ENCODE peak calls at places on chromosomes 16 and 17, in four cellular contexts. One of them, this sample, is unnamed.
A peak's percentile ranks its signal among the peaks of the same experiment; 100 is the strongest.

GRCh38 chr17:32518856-32519768 is 32.3 kb downstream of the CDK5R1 start:
- DNase-seq in uterus: no peak
- DNase-seq in BE2C: peak; percentile 64
- DNase-seq in transverse colon: peak; percentile 49
- DNase-seq in this sample: no peak

GRCh38 chr17:77129568-77130301 is 11.0 kb upstream of the SEC14L1 start:
- DNase-seq in transverse colon: no peak
- DNase-seq in uterus: no peak
- DNase-seq in BE2C: no peak
- DNase-seq in this sample: no peak

GRCh38 chr16:73713817-73714495 is 582.7 kb upstream of the PSMD7 start:
- DNase-seq in transverse colon: peak; percentile 23
- DNase-seq in BE2C: peak; percentile 64
- DNase-seq in uterus: no peak
- DNase-seq in this sample: no peak

GRCh38 chr17:50640701-50641338 is 6.1 kb downstream of the ABCC3 start:
- DNase-seq in BE2C: peak; percentile 39
- DNase-seq in uterus: no peak
- DNase-seq in transverse colon: no peak
- DNase-seq in this sample: no peak

GRCh38 chr17:68329331-68329730 is 38.0 kb downstream of the ARSG start:
- DNase-seq in transverse colon: no peak
- DNase-seq in BE2C: no peak
- DNase-seq in uterus: no peak
- DNase-seq in this sample: no peak

GRCh38 chr16:88825146-88825545 is 13.4 kb upstream of the APRT start:
- DNase-seq in uterus: no peak
- DNase-seq in transverse colon: no peak
- DNase-seq in BE2C: no peak
- DNase-seq in this sample: no peak

GRCh38 chr17:13306310-13306962 is 288.6 kb upstream of the ELAC2 start:
- DNase-seq in BE2C: peak; percentile 58
- DNase-seq in transverse colon: no peak
- DNase-seq in uterus: no peak
- DNase-seq in this sample: peak; percentile 41

GRCh38 chr17:43359469-43360105 is 39.2 kb upstream of the ARL4D start:
- DNase-seq in uterus: no peak
- DNase-seq in transverse colon: peak; percentile 21
- DNase-seq in BE2C: no peak
- DNase-seq in this sample: no peak

GRCh38 chr17:410674-411401 is 58.2 kb upstream of the RPH3AL start:
- DNase-seq in transverse colon: peak; percentile 30
- DNase-seq in BE2C: peak; percentile 18
- DNase-seq in uterus: peak; percentile 27
- DNase-seq in this sample: no peak

GRCh38 chr16:87331241-87331801 is 14.1 kb upstream of the C16orf95 start:
- DNase-seq in uterus: no peak
- DNase-seq in transverse colon: no peak
- DNase-seq in BE2C: no peak
- DNase-seq in this sample: no peak

GRCh38 chr16:87086575-87086974 is 230.6 kb downstream of the C16orf95 start:
- DNase-seq in uterus: no peak
- DNase-seq in BE2C: no peak
- DNase-seq in transverse colon: no peak
- DNase-seq in this sample: no peak

GRCh38 chr16:68272501-68273209 is 8.3 kb downstream of the SLC7A6 start:
- DNase-seq in uterus: no peak
- DNase-seq in transverse colon: peak; percentile 55
- DNase-seq in BE2C: no peak
- DNase-seq in this sample: no peak

GRCh38 chr17:73427198-73427597 is 115.4 kb upstream of the CDC42EP4 start:
- DNase-seq in uterus: no peak
- DNase-seq in transverse colon: no peak
- DNase-seq in BE2C: no peak
- DNase-seq in this sample: no peak

GRCh38 chr17:59328534-59329095 is 2.8 kb upstream of the YPEL2 start:
- DNase-seq in uterus: no peak
- DNase-seq in BE2C: no peak
- DNase-seq in transverse colon: no peak
- DNase-seq in this sample: no peak

GRCh38 chr16:89319883-89320716 is 102.6 kb downstream of the ZNF778 start:
- DNase-seq in uterus: no peak
- DNase-seq in transverse colon: peak; percentile 38
- DNase-seq in BE2C: peak; percentile 75
- DNase-seq in this sample: peak; percentile 69

GRCh38 chr16:81548901-81549546 is 104.4 kb downstream of the CMIP start:
- DNase-seq in BE2C: no peak
- DNase-seq in uterus: no peak
- DNase-seq in transverse colon: peak; percentile 55
- DNase-seq in this sample: no peak

GRCh38 chr16:72094266-72094610 is 591 bp downstream of the DHX38 start:
- DNase-seq in uterus: no peak
- DNase-seq in transverse colon: no peak
- DNase-seq in BE2C: no peak
- DNase-seq in this sample: no peak

GRCh38 chr17:30429155-30429554 is 48.1 kb upstream of the GOSR1 start:
- DNase-seq in transverse colon: no peak
- DNase-seq in uterus: no peak
- DNase-seq in BE2C: no peak
- DNase-seq in this sample: no peak

GRCh38 chr17:60863892-60864673 is 186.4 kb downstream of the BCAS3 start:
- DNase-seq in BE2C: no peak
- DNase-seq in transverse colon: no peak
- DNase-seq in uterus: no peak
- DNase-seq in this sample: no peak

GRCh38 chr17:38554430-38555350 is 51.1 kb downstream of the SRCIN1 start:
- DNase-seq in uterus: no peak
- DNase-seq in BE2C: peak; percentile 60
- DNase-seq in transverse colon: no peak
- DNase-seq in this sample: no peak

GRCh38 chr17:57833597-57833939 is 16.3 kb downstream of the MRPS23 start:
- DNase-seq in uterus: no peak
- DNase-seq in BE2C: no peak
- DNase-seq in transverse colon: no peak
- DNase-seq in this sample: no peak
- TF ChIP-seq CTCF in uterus: no peak
- TF ChIP-seq CTCF in BE2C: no peak
- TF ChIP-seq CTCF in transverse colon: no peak
- TF ChIP-seq CTCF in this sample: no peak

DNA sequence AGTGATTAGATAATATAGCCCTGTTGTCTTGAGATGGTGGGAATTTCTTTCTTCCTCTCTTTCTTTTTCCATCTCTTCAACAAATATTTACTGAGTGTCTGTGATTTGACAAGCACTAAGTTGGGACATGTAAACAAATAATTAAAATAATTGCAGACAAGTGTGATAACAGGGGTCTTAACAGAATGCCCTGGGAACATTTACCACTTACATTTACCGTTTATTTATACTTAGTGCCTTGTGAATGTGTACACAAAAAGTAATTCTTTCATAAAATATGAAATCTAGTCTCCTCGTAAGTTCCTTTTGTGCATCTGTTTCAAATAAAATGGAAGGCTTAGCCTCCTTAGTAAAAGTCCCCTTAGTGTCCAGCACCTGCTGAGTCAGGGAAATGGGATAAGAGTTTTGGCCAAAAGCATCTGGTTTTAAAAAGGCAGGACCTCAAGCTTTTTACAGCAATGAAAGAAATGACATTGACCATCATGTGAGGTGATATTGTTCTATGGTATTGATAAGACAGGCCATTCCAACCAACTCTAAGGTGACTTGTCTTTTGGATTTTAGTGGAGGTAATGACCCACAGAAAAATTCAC is 188.2 kb downstream of the HS3ST3B1 start:
- DNase-seq in transverse colon: no peak
- DNase-seq in BE2C: no peak
- DNase-seq in uterus: no peak
- DNase-seq in this sample: no peak
- H3K27me3 ChIP-seq in transverse colon: no peaks in the 10 kb centered on the region
- H3K27me3 ChIP-seq in BE2C: no peaks in the 10 kb centered on the region
- H3K27me3 ChIP-seq in uterus: no peaks in the 10 kb centered on the region
- H3K27me3 ChIP-seq in this sample: no peaks in the 10 kb centered on the region

GRCh38 chr16:1336619-1337018 is 3.2 kb downstream of the BAIAP3 start:
- DNase-seq in transverse colon: no peak
- DNase-seq in uterus: no peak
- DNase-seq in BE2C: no peak
- DNase-seq in this sample: no peak

GRCh38 chr16:1335211-1335971 is 1.9 kb downstream of the BAIAP3 start:
- DNase-seq in transverse colon: no peak
- DNase-seq in BE2C: no peak
- DNase-seq in uterus: no peak
- DNase-seq in this sample: no peak

GRCh38 chr16:1337486-1337885 is 4.0 kb downstream of the BAIAP3 start:
- DNase-seq in uterus: no peak
- DNase-seq in BE2C: peak; percentile 46
- DNase-seq in transverse colon: no peak
- DNase-seq in this sample: no peak

GRCh38 chr16:1334739-1335138 is 1.3 kb downstream of the BAIAP3 start:
- DNase-seq in transverse colon: no peak
- DNase-seq in uterus: no peak
- DNase-seq in BE2C: no peak
- DNase-seq in this sample: no peak

DNA sequence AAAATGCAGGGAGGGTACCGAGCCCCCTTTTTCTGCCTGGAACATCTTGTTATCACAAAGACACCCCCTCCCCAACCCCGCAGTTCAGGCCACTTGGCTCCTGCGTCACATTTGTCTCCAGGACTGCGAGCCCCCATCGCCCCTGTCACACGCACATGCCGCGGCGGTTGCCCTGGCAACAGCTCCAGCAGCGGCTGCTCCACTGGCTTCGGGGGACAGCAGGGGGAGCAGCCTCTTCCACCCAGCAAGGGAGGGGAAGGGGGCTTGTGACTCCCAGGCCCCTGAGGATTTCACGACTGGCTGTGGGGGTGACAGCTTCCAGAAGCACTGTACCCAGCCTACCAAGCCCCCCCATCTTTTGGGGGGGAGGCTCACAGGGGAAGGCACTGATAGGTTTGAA is 2.6 kb downstream of the BAIAP3 start:
- DNase-seq in transverse colon: no peak
- DNase-seq in BE2C: no peak
- DNase-seq in uterus: no peak
- DNase-seq in this sample: no peak
- TF ChIP-seq CTCF in transverse colon: no peak
- TF ChIP-seq CTCF in BE2C: peak; percentile 16
- TF ChIP-seq CTCF in uterus: no peak
- TF ChIP-seq CTCF in this sample: no peak

GRCh38 chr16:57875347-57875746 is 73.1 kb upstream of the KIFC3 start:
- DNase-seq in transverse colon: no peak
- DNase-seq in uterus: no peak
- DNase-seq in BE2C: no peak
- DNase-seq in this sample: no peak
- H3K27me3 ChIP-seq in transverse colon: peaks cover 43% of the 10 kb centered on the region
- H3K27me3 ChIP-seq in uterus: no peaks in the 10 kb centered on the region
- H3K27me3 ChIP-seq in BE2C: no peaks in the 10 kb centered on the region
- H3K27me3 ChIP-seq in this sample: no peaks in the 10 kb centered on the region

GRCh38 chr17:28413804-28414203 is 7.8 kb upstream of the SLC46A1 start:
- DNase-seq in BE2C: no peak
- DNase-seq in transverse colon: no peak
- DNase-seq in uterus: no peak
- DNase-seq in this sample: no peak
- TF ChIP-seq CTCF in BE2C: no peak
- TF ChIP-seq CTCF in transverse colon: no peak
- TF ChIP-seq CTCF in uterus: no peak
- TF ChIP-seq CTCF in this sample: no peak

GRCh38 chr16:55240933-55241332 is 83.1 kb upstream of the IRX6 start:
- DNase-seq in transverse colon: no peak
- DNase-seq in uterus: no peak
- DNase-seq in BE2C: no peak
- DNase-seq in this sample: no peak
- H3K27me3 ChIP-seq in transverse colon: peaks cover 10% of the 10 kb centered on the region
- H3K27me3 ChIP-seq in uterus: no peaks in the 10 kb centered on the region
- H3K27me3 ChIP-seq in BE2C: no peaks in the 10 kb centered on the region
- H3K27me3 ChIP-seq in this sample: no peaks in the 10 kb centered on the region

GRCh38 chr17:71283486-71283885 is 837.3 kb upstream of the SOX9 start:
- DNase-seq in uterus: no peak
- DNase-seq in transverse colon: no peak
- DNase-seq in BE2C: no peak
- DNase-seq in this sample: no peak

GRCh38 chr17:71284032-71284755 is 836.6 kb upstream of the SOX9 start:
- DNase-seq in uterus: no peak
- DNase-seq in transverse colon: no peak
- DNase-seq in BE2C: no peak
- DNase-seq in this sample: no peak

GRCh38 chr17:71287246-71287828 is 833.5 kb upstream of the SOX9 start:
- DNase-seq in BE2C: no peak
- DNase-seq in uterus: no peak
- DNase-seq in transverse colon: peak; percentile 10
- DNase-seq in this sample: no peak

GRCh38 chr17:71286625-71287024 is 834.2 kb upstream of the SOX9 start:
- DNase-seq in transverse colon: no peak
- DNase-seq in BE2C: no peak
- DNase-seq in uterus: no peak
- DNase-seq in this sample: no peak
- TF ChIP-seq CTCF in transverse colon: no peak
- TF ChIP-seq CTCF in BE2C: no peak
- TF ChIP-seq CTCF in uterus: no peak
- TF ChIP-seq CTCF in this sample: no peak